ENCODE peak calls at places on chromosomes 7 and 10, in four cellular contexts. Z, W, L and U are unnamed samples.

GRCh38 chr7:30936650-30937245 is 25.1 kb downstream of the AQP1 start:
- DNase-seq in Z (no peak), L (no peak), W (no peak), U (no peak)

GRCh38 chr10:64731016-64731415 is 1209.8 kb downstream of the REEP3 start:
- DNase-seq in L (no peak), W (no peak), Z (no peak), U (no peak)

GRCh38 chr7:44116087-44116788 is 7.1 kb downstream of the POLD2 start:
- DNase-seq in Z (no peak), W (no peak), L (no peak), U (no peak)

GRCh38 chr10:77350711-77351119 is 286.9 kb downstream of the KCNMA1 start:
- DNase-seq in L (peak), W (no peak), Z (no peak), U (no peak)

GRCh38 chr7:11452491-11452890 is 379.5 kb downstream of the THSD7A start:
- DNase-seq in L (no peak), Z (no peak), W (no peak), U (no peak)

GRCh38 chr10:108629843-108630242 is 1293.5 kb downstream of the XPNPEP1 start:
- DNase-seq in Z (no peak), W (no peak), L (no peak), U (no peak)

GRCh38 chr7:44824894-44825526 is 22.9 kb downstream of the H2AZ2 start:
- DNase-seq in Z (no peak), L (no peak), W (no peak), U (no peak)

GRCh38 chr7:155481764-155482163 is 23.8 kb downstream of the EN2 start:
- DNase-seq in L (no peak), Z (no peak), W (no peak), U (no peak)

GRCh38 chr10:62620491-62620890 is 184.0 kb upstream of the ADO start:
- DNase-seq in L (no peak), Z (peak), W (no peak), U (no peak)

GRCh38 chr10:128060341-128060851 is 65.8 kb downstream of the MKI67 start:
- DNase-seq in L (no peak), W (no peak), Z (no peak), U (no peak)

GRCh38 chr10:17669185-17669872 is 25.4 kb downstream of the STAM start:
- DNase-seq in W (no peak), L (no peak), Z (no peak), U (no peak)

GRCh38 chr10:97842658-97843295 is 6.9 kb upstream of the GOLGA7B start:
- DNase-seq in Z (no peak), W (no peak), L (no peak), U (no peak)

GRCh38 chr7:2621948-2622640 is 9.7 kb upstream of the TTYH3 start:
- DNase-seq in W (no peak), L (peak), Z (no peak), U (peak)

GRCh38 chr10:48767752-48768450 is 83.2 kb downstream of the WDFY4 start:
- DNase-seq in L (no peak), Z (no peak), W (no peak), U (no peak)

GRCh38 chr7:12674861-12675260 is 12.6 kb upstream of the ARL4A start:
- DNase-seq in W (no peak), L (peak), Z (peak), U (peak)

GRCh38 chr10:100745882-100746412 is 565 bp downstream of the PAX2 start:
- DNase-seq in W (no peak), L (no peak), Z (no peak), U (no peak)

GRCh38 chr10:67549390-67549789 is 146.6 kb downstream of the CTNNA3 start:
- DNase-seq in Z (no peak), L (no peak), W (no peak), U (no peak)

GRCh38 chr7:23105644-23106490 is at the start of gene KLHL7:
- DNase-seq in W (peak), L (peak), Z (peak), U (peak)
- TF ChIP-seq CTCF in W (no peak), L (peak), Z (no peak), U (no peak)

DNA sequence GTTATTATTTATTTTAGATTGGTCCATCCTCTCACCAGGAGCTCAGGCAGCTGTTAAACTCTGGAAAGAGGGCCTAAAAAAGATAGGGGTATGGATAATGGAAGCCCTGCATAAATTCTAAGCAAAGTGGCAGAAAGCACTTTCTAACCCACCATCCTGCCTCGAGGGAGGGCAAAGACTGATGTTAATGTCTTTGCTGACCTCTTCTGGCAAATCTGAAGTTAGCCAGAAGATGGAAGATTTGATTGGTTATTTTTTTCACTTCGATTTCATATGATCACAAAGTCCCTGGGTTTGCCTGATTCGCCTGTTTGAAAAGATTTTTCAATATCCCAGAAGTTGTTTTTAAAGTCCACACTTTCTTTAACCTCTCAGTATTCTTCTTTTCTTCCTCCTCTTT is 24.8 kb downstream of the OR9A2 start:
- DNase-seq in L (no peak), Z (peak), W (no peak), U (no peak)
- TF ChIP-seq CTCF in L (peak), Z (peak), W (peak), U (no peak)

GRCh38 chr7:110534241-110534931 is 556.5 kb upstream of the LRRN3 start:
- DNase-seq in Z (no peak), W (no peak), L (peak), U (no peak)
- TF ChIP-seq CTCF in Z (no peak), W (no peak), L (peak), U (no peak)

DNA sequence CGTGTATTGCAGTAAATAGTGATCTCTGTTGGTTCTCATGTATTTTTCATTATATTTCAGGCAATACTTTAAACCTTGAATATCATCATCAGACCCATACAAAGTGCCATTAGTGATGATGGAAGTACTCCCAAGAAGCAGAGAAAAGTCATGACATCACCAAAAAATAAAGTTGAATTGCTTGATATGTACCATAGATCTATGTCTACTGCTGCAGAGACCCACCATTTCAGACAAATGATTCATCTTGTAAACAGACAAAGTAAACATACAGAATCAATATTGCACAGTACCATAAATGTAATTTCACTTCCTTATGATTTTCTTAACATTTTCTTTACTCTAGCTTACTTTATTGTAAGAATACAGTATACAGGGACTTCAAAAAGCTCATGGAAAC is 347.8 kb downstream of the IPMK start:
- DNase-seq in Z (no peak), L (no peak), W (no peak), U (no peak)
- TF ChIP-seq CTCF in Z (no peak), L (no peak), W (no peak), U (no peak)

GRCh38 chr7:35037211-35037525 is at the start of gene DPY19L1:
- DNase-seq in Z (no peak), W (no peak), L (no peak), U (no peak)

GRCh38 chr7:35036361-35037171 is 719 bp downstream of the DPY19L1 start:
- DNase-seq in Z (peak), W (peak), L (peak), U (peak)

GRCh38 chr7:35037526-35038339 is 448 bp upstream of the DPY19L1 start:
- DNase-seq in Z (peak), L (peak), W (peak), U (peak)

GRCh38 chr7:35038340-35038738 is 1.1 kb upstream of the DPY19L1 start:
- DNase-seq in W (no peak), Z (no peak), L (no peak), U (no peak)

GRCh38 chr7:35035511-35035921 is 1.8 kb downstream of the DPY19L1 start:
- DNase-seq in Z (peak), W (no peak), L (no peak), U (no peak)
- TF ChIP-seq CTCF in Z (peak), W (no peak), L (no peak), U (no peak)

GRCh38 chr7:4483851-4484250 is 198.2 kb upstream of the FOXK1 start:
- DNase-seq in L (no peak), W (no peak), Z (no peak), U (no peak)

GRCh38 chr7:4484545-4484944 is 197.6 kb upstream of the FOXK1 start:
- DNase-seq in Z (no peak), W (no peak), L (no peak), U (no peak)

GRCh38 chr7:4479367-4480039 is 202.6 kb upstream of the FOXK1 start:
- DNase-seq in W (no peak), L (peak), Z (peak), U (no peak)
- TF ChIP-seq CTCF in W (peak), L (peak), Z (peak), U (no peak)

DNA sequence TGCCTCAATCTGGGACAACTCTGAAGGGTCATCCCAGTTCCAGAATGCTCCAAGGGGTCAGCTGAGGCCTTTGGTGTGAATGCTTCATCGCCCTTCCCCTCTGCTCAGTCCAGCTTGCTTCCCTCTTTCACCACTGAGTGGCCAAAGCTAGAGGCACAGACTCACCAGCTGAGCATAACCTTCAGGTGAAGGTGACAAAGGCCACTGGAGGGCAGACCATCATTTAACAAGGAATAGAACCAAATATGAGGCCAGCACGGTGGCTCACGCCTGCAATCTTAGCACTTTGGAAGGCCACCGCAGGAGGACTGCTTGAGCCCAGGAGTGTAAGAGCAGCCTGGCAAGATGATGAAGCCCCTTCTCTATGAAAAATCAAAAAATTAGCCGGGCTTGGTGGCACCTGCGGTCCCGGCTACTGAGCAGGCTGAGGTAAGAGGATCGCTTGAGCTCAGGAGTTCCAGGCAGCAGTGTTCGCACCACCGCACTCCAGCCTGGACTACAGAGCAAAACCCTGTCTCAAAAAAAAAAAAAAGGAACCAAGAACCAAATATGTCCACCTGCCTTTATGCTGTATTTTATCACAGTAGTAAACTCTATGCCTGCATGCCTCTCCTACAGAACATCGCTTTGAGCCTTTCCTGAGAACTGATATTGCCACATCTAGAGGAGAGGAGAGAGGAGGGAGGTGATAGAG is 13.4 kb downstream of the PRKAG2 start:
- DNase-seq in Z (peak), L (no peak), W (no peak), U (no peak)
- TF ChIP-seq CTCF in Z (peak), L (peak), W (peak), U (no peak)